ENCODE peak calls at places on chromosomes 7 and 10, in eight cellular contexts. One of them, this sample, is unnamed.

GRCh38 chr10:87038786-87039185 is 18.7 kb downstream of the FAM25A start:
- DNase-seq in AG04450: no peak
- DNase-seq in foreskin fibroblast: no peak
- DNase-seq in uterus: no peak
- DNase-seq in Calu3: no peak
- DNase-seq in neural progenitor cell: no peak
- DNase-seq in GM13977: no peak
- DNase-seq in HL-60: no peak
- DNase-seq in this sample: no peak

GRCh38 chr10:68153473-68154210 is 44.4 kb downstream of the MYPN start:
- DNase-seq in AG04450: peak; percentile 88
- DNase-seq in foreskin fibroblast: peak; percentile 98
- DNase-seq in uterus: no peak
- DNase-seq in Calu3: peak; percentile 77
- DNase-seq in neural progenitor cell: no peak
- DNase-seq in GM13977: no peak
- DNase-seq in HL-60: no peak
- DNase-seq in this sample: peak; percentile 81

GRCh38 chr10:131421381-131421780 is 109.9 kb upstream of the TCERG1L start:
- DNase-seq in AG04450: no peak
- DNase-seq in foreskin fibroblast: no peak
- DNase-seq in uterus: no peak
- DNase-seq in Calu3: no peak
- DNase-seq in neural progenitor cell: no peak
- DNase-seq in GM13977: no peak
- DNase-seq in HL-60: no peak
- DNase-seq in this sample: no peak

GRCh38 chr7:84412161-84412969 is 217.8 kb upstream of the SEMA3A start:
- DNase-seq in AG04450: peak; percentile 93
- DNase-seq in foreskin fibroblast: peak; percentile 92
- DNase-seq in uterus: no peak
- DNase-seq in Calu3: peak; percentile 9
- DNase-seq in neural progenitor cell: peak; percentile 41
- DNase-seq in GM13977: no peak
- DNase-seq in HL-60: no peak
- DNase-seq in this sample: peak; percentile 89

GRCh38 chr10:86254081-86254480 is 112.5 kb downstream of the GRID1 start:
- DNase-seq in AG04450: no peak
- DNase-seq in foreskin fibroblast: no peak
- DNase-seq in uterus: no peak
- DNase-seq in Calu3: no peak
- DNase-seq in neural progenitor cell: no peak
- DNase-seq in GM13977: no peak
- DNase-seq in HL-60: no peak
- DNase-seq in this sample: no peak

GRCh38 chr7:40986351-40986873 is 716.5 kb downstream of the INHBA start:
- DNase-seq in AG04450: peak; percentile 88
- DNase-seq in foreskin fibroblast: peak; percentile 92
- DNase-seq in uterus: no peak
- DNase-seq in Calu3: no peak
- DNase-seq in neural progenitor cell: no peak
- DNase-seq in GM13977: no peak
- DNase-seq in HL-60: no peak
- DNase-seq in this sample: peak; percentile 88

GRCh38 chr10:101453791-101454718 is 100.1 kb downstream of the BTRC start:
- DNase-seq in AG04450: no peak
- DNase-seq in foreskin fibroblast: peak; percentile 11
- DNase-seq in uterus: no peak
- DNase-seq in Calu3: no peak
- DNase-seq in neural progenitor cell: no peak
- DNase-seq in GM13977: no peak
- DNase-seq in HL-60: peak; percentile 7
- DNase-seq in this sample: no peak

GRCh38 chr7:128904381-128905197 is 5.9 kb downstream of the KCP start:
- DNase-seq in AG04450: no peak
- DNase-seq in foreskin fibroblast: peak; percentile 75
- DNase-seq in uterus: no peak
- DNase-seq in Calu3: no peak
- DNase-seq in neural progenitor cell: peak; percentile 71
- DNase-seq in GM13977: peak; percentile 90
- DNase-seq in HL-60: peak; percentile 49
- DNase-seq in this sample: peak; percentile 4

GRCh38 chr10:8844141-8844540 is 789.7 kb downstream of the GATA3 start:
- DNase-seq in AG04450: no peak
- DNase-seq in foreskin fibroblast: no peak
- DNase-seq in uterus: no peak
- DNase-seq in Calu3: no peak
- DNase-seq in neural progenitor cell: no peak
- DNase-seq in GM13977: no peak
- DNase-seq in HL-60: no peak
- DNase-seq in this sample: no peak

GRCh38 chr7:122544463-122544862 is 154.5 kb downstream of the RNF133 start:
- DNase-seq in AG04450: no peak
- DNase-seq in foreskin fibroblast: no peak
- DNase-seq in uterus: no peak
- DNase-seq in Calu3: no peak
- DNase-seq in neural progenitor cell: no peak
- DNase-seq in GM13977: peak; percentile 8
- DNase-seq in HL-60: peak; percentile 9
- DNase-seq in this sample: no peak

DNA sequence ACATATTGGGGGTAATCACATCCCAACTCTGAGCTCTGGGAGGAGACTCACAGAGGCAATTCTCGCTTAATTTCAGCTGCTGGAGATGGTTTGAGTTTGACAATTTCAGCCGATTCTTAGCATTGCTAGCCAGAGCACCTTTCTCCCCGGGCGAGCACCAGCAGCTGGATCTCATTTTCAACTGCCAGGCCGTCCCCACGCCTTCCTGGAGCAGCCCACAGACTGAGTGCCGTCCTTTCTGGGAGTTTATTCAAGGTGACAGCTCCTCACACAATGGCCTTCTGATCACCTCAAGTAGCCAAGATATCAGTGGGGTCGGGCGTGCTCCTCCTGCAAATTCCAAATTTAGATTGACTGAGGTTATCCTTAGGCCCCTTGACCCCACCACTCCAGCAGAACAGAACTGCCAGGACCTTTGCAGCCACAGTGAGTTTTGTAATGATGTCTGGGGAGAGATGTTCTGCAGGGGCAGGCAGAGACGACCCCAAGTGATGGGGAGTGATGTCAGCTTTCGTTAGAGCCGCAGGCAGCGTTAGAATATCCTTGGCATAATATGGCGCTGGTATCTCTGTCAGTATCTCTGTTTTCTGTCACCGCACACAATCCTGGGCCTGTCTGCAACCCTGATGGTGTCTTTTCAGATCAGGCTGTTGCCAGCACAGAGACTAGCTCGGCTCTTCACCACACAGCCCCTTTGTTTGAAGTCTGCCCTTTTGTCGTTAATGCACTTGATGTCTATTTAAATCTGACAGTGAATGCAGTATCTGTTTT is 1083.7 kb downstream of the KCNMA1 start:
- DNase-seq in AG04450: no peak
- DNase-seq in foreskin fibroblast: peak; percentile 65
- DNase-seq in uterus: no peak
- DNase-seq in Calu3: no peak
- DNase-seq in neural progenitor cell: no peak
- DNase-seq in GM13977: no peak
- DNase-seq in HL-60: no peak
- DNase-seq in this sample: no peak
- TF ChIP-seq CTCF in AG04450: no peak
- TF ChIP-seq CTCF in foreskin fibroblast: no peak
- TF ChIP-seq CTCF in uterus: no peak
- TF ChIP-seq CTCF in Calu3: no peak
- TF ChIP-seq CTCF in neural progenitor cell: no peak
- TF ChIP-seq CTCF in GM13977: no peak
- TF ChIP-seq CTCF in HL-60: no peak
- TF ChIP-seq CTCF in this sample: no peak

GRCh38 chr10:22006379-22006884 is 2.9 kb upstream of the DNAJC1 start:
- DNase-seq in AG04450: no peak
- DNase-seq in foreskin fibroblast: no peak
- DNase-seq in uterus: no peak
- DNase-seq in Calu3: no peak
- DNase-seq in neural progenitor cell: no peak
- DNase-seq in GM13977: no peak
- DNase-seq in HL-60: no peak
- DNase-seq in this sample: no peak

GRCh38 chr10:22005763-22006162 is 2.2 kb upstream of the DNAJC1 start:
- DNase-seq in AG04450: no peak
- DNase-seq in foreskin fibroblast: no peak
- DNase-seq in uterus: no peak
- DNase-seq in Calu3: no peak
- DNase-seq in neural progenitor cell: no peak
- DNase-seq in GM13977: no peak
- DNase-seq in HL-60: no peak
- DNase-seq in this sample: no peak

GRCh38 chr10:22016046-22016705 is 12.6 kb upstream of the DNAJC1 start:
- DNase-seq in AG04450: no peak
- DNase-seq in foreskin fibroblast: no peak
- DNase-seq in uterus: no peak
- DNase-seq in Calu3: no peak
- DNase-seq in neural progenitor cell: no peak
- DNase-seq in GM13977: no peak
- DNase-seq in HL-60: peak; percentile 17
- DNase-seq in this sample: no peak

DNA sequence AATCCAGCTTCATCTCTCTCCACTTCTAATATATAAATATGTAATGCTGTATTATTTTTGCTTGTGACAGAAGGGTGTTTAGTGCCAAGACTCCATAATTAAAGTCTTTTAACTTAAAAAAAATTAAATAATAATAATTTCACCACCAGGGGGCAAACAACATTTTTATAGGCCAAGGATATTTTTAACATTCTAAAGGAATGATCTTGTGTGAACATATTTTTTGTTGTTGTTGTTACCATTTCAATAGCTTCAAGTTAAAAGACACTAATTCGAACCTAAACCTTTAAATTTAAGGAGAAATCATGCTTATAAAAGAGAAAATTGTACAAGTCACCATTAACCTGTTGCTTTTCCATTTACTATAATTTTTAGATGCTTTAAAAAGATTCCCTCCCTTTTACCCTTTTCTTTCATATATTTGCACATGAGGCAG is 7.5 kb upstream of the DNAJC1 start:
- DNase-seq in AG04450: no peak
- DNase-seq in foreskin fibroblast: peak; percentile 17
- DNase-seq in uterus: no peak
- DNase-seq in Calu3: no peak
- DNase-seq in neural progenitor cell: no peak
- DNase-seq in GM13977: no peak
- DNase-seq in HL-60: no peak
- DNase-seq in this sample: no peak
- TF ChIP-seq CTCF in AG04450: no peak
- TF ChIP-seq CTCF in foreskin fibroblast: no peak
- TF ChIP-seq CTCF in uterus: peak; percentile 24
- TF ChIP-seq CTCF in Calu3: peak; percentile 28
- TF ChIP-seq CTCF in neural progenitor cell: peak; percentile 60
- TF ChIP-seq CTCF in GM13977: no peak
- TF ChIP-seq CTCF in HL-60: no peak
- TF ChIP-seq CTCF in this sample: peak; percentile 9

GRCh38 chr7:143396182-143396581 is 12.5 kb downstream of the EPHA1 start:
- DNase-seq in AG04450: no peak
- DNase-seq in foreskin fibroblast: no peak
- DNase-seq in uterus: no peak
- DNase-seq in Calu3: no peak
- DNase-seq in neural progenitor cell: no peak
- DNase-seq in GM13977: no peak
- DNase-seq in HL-60: no peak
- DNase-seq in this sample: no peak

GRCh38 chr7:143394777-143395176 is 13.6 kb downstream of the ZYX start:
- DNase-seq in AG04450: no peak
- DNase-seq in foreskin fibroblast: no peak
- DNase-seq in uterus: no peak
- DNase-seq in Calu3: no peak
- DNase-seq in neural progenitor cell: no peak
- DNase-seq in GM13977: no peak
- DNase-seq in HL-60: no peak
- DNase-seq in this sample: no peak

GRCh38 chr7:143396625-143397556 is 11.8 kb downstream of the EPHA1 start:
- DNase-seq in AG04450: no peak
- DNase-seq in foreskin fibroblast: peak; percentile 53
- DNase-seq in uterus: no peak
- DNase-seq in Calu3: no peak
- DNase-seq in neural progenitor cell: no peak
- DNase-seq in GM13977: no peak
- DNase-seq in HL-60: no peak
- DNase-seq in this sample: no peak

GRCh38 chr7:143394068-143394467 is 12.9 kb downstream of the ZYX start:
- DNase-seq in AG04450: no peak
- DNase-seq in foreskin fibroblast: peak; percentile 28
- DNase-seq in uterus: no peak
- DNase-seq in Calu3: no peak
- DNase-seq in neural progenitor cell: no peak
- DNase-seq in GM13977: no peak
- DNase-seq in HL-60: no peak
- DNase-seq in this sample: no peak

GRCh38 chr7:143395187-143396149 is 13.2 kb downstream of the EPHA1 start:
- DNase-seq in AG04450: no peak
- DNase-seq in foreskin fibroblast: peak; percentile 40
- DNase-seq in uterus: no peak
- DNase-seq in Calu3: no peak
- DNase-seq in neural progenitor cell: no peak
- DNase-seq in GM13977: no peak
- DNase-seq in HL-60: no peak
- DNase-seq in this sample: no peak
- TF ChIP-seq CTCF in AG04450: peak; percentile 28
- TF ChIP-seq CTCF in foreskin fibroblast: peak; percentile 20
- TF ChIP-seq CTCF in uterus: no peak
- TF ChIP-seq CTCF in Calu3: no peak
- TF ChIP-seq CTCF in neural progenitor cell: no peak
- TF ChIP-seq CTCF in GM13977: no peak
- TF ChIP-seq CTCF in HL-60: peak; percentile 3
- TF ChIP-seq CTCF in this sample: peak; percentile 3

GRCh38 chr7:148571381-148571780 is 19.2 kb upstream of the C7orf33 start:
- DNase-seq in AG04450: no peak
- DNase-seq in foreskin fibroblast: no peak
- DNase-seq in uterus: no peak
- DNase-seq in Calu3: no peak
- DNase-seq in neural progenitor cell: no peak
- DNase-seq in GM13977: no peak
- DNase-seq in HL-60: no peak
- DNase-seq in this sample: no peak

GRCh38 chr7:148567524-148567923 is 23.0 kb upstream of the C7orf33 start:
- DNase-seq in AG04450: no peak
- DNase-seq in foreskin fibroblast: no peak
- DNase-seq in uterus: no peak
- DNase-seq in Calu3: no peak
- DNase-seq in neural progenitor cell: peak; percentile 43
- DNase-seq in GM13977: no peak
- DNase-seq in HL-60: no peak
- DNase-seq in this sample: no peak

GRCh38 chr7:148572067-148572522 is 18.5 kb upstream of the C7orf33 start:
- DNase-seq in AG04450: no peak
- DNase-seq in foreskin fibroblast: no peak
- DNase-seq in uterus: no peak
- DNase-seq in Calu3: no peak
- DNase-seq in neural progenitor cell: no peak
- DNase-seq in GM13977: no peak
- DNase-seq in HL-60: no peak
- DNase-seq in this sample: no peak

GRCh38 chr7:148563583-148564274 is 26.8 kb upstream of the C7orf33 start:
- DNase-seq in AG04450: no peak
- DNase-seq in foreskin fibroblast: no peak
- DNase-seq in uterus: no peak
- DNase-seq in Calu3: no peak
- DNase-seq in neural progenitor cell: no peak
- DNase-seq in GM13977: no peak
- DNase-seq in HL-60: no peak
- DNase-seq in this sample: no peak

GRCh38 chr7:148566736-148567135 is 23.8 kb upstream of the C7orf33 start:
- DNase-seq in AG04450: no peak
- DNase-seq in foreskin fibroblast: no peak
- DNase-seq in uterus: no peak
- DNase-seq in Calu3: no peak
- DNase-seq in neural progenitor cell: no peak
- DNase-seq in GM13977: no peak
- DNase-seq in HL-60: no peak
- DNase-seq in this sample: no peak
- TF ChIP-seq CTCF in AG04450: no peak
- TF ChIP-seq CTCF in foreskin fibroblast: no peak
- TF ChIP-seq CTCF in uterus: no peak
- TF ChIP-seq CTCF in Calu3: no peak
- TF ChIP-seq CTCF in neural progenitor cell: no peak
- TF ChIP-seq CTCF in GM13977: no peak
- TF ChIP-seq CTCF in HL-60: no peak
- TF ChIP-seq CTCF in this sample: no peak